ENCODE peak calls at places on chromosomes 2 and 18, in ten cellular contexts. One of them, this sample, is unnamed.

GRCh38 chr18:69674921-69675405 is 272.7 kb downstream of the CD226 start:
- DNase-seq in CD4-positive, alpha-beta memory T cell: no peak
- DNase-seq in GM23248: no peak
- DNase-seq in mucosa of gallbladder: no peak
- DNase-seq in NCI-H1092: no peak
- DNase-seq in GM23338: no peak
- DNase-seq in M059J: no peak
- DNase-seq in naive thymus-derived CD8-positive, alpha-beta T cell: no peak
- DNase-seq in HT1080: no peak
- DNase-seq in kidney glomerular epithelial cell: no peak
- DNase-seq in this sample: no peak

GRCh38 chr18:3193354-3193753 is 26.4 kb downstream of the MYOM1 start:
- DNase-seq in M059J: no peak
- DNase-seq in mucosa of gallbladder: no peak
- DNase-seq in CD4-positive, alpha-beta memory T cell: no peak
- DNase-seq in kidney glomerular epithelial cell: no peak
- DNase-seq in naive thymus-derived CD8-positive, alpha-beta T cell: no peak
- DNase-seq in GM23338: no peak
- DNase-seq in NCI-H1092: no peak
- DNase-seq in GM23248: no peak
- DNase-seq in HT1080: no peak
- DNase-seq in this sample: no peak

GRCh38 chr2:32926708-32927084 is 20.1 kb upstream of the LTBP1 start:
- DNase-seq in M059J: no peak
- DNase-seq in kidney glomerular epithelial cell: no peak
- DNase-seq in naive thymus-derived CD8-positive, alpha-beta T cell: no peak
- DNase-seq in NCI-H1092: no peak
- DNase-seq in GM23248: peak
- DNase-seq in CD4-positive, alpha-beta memory T cell: no peak
- DNase-seq in GM23338: peak
- DNase-seq in HT1080: peak
- DNase-seq in mucosa of gallbladder: peak
- DNase-seq in this sample: peak

GRCh38 chr2:229910832-229911412 is 10.9 kb downstream of the TRIP12 start:
- DNase-seq in NCI-H1092: no peak
- DNase-seq in CD4-positive, alpha-beta memory T cell: peak
- DNase-seq in HT1080: no peak
- DNase-seq in GM23248: peak
- DNase-seq in kidney glomerular epithelial cell: no peak
- DNase-seq in GM23338: peak
- DNase-seq in M059J: peak
- DNase-seq in mucosa of gallbladder: no peak
- DNase-seq in naive thymus-derived CD8-positive, alpha-beta T cell: peak
- DNase-seq in this sample: peak

GRCh38 chr2:12304494-12305228 is 412.1 kb upstream of the TRIB2 start:
- DNase-seq in GM23338: no peak
- DNase-seq in naive thymus-derived CD8-positive, alpha-beta T cell: no peak
- DNase-seq in mucosa of gallbladder: no peak
- DNase-seq in M059J: peak
- DNase-seq in NCI-H1092: no peak
- DNase-seq in HT1080: no peak
- DNase-seq in GM23248: peak
- DNase-seq in kidney glomerular epithelial cell: no peak
- DNase-seq in CD4-positive, alpha-beta memory T cell: no peak
- DNase-seq in this sample: peak

GRCh38 chr2:25606892-25607291 is 66.5 kb downstream of the DTNB start:
- DNase-seq in M059J: peak
- DNase-seq in GM23338: peak
- DNase-seq in kidney glomerular epithelial cell: peak
- DNase-seq in naive thymus-derived CD8-positive, alpha-beta T cell: peak
- DNase-seq in CD4-positive, alpha-beta memory T cell: peak
- DNase-seq in mucosa of gallbladder: no peak
- DNase-seq in NCI-H1092: no peak
- DNase-seq in HT1080: peak
- DNase-seq in GM23248: peak
- DNase-seq in this sample: peak

GRCh38 chr18:51890762-51891161 is 449.2 kb upstream of the DCC start:
- DNase-seq in CD4-positive, alpha-beta memory T cell: no peak
- DNase-seq in GM23248: peak
- DNase-seq in M059J: peak
- DNase-seq in mucosa of gallbladder: peak
- DNase-seq in GM23338: no peak
- DNase-seq in HT1080: peak
- DNase-seq in kidney glomerular epithelial cell: peak
- DNase-seq in NCI-H1092: peak
- DNase-seq in naive thymus-derived CD8-positive, alpha-beta T cell: no peak
- DNase-seq in this sample: peak

GRCh38 chr2:66440692-66441091 is 5.8 kb downstream of the MEIS1 start:
- DNase-seq in kidney glomerular epithelial cell: peak
- DNase-seq in M059J: no peak
- DNase-seq in mucosa of gallbladder: no peak
- DNase-seq in CD4-positive, alpha-beta memory T cell: no peak
- DNase-seq in GM23338: peak
- DNase-seq in naive thymus-derived CD8-positive, alpha-beta T cell: no peak
- DNase-seq in HT1080: no peak
- DNase-seq in GM23248: peak
- DNase-seq in NCI-H1092: no peak
- DNase-seq in this sample: no peak

GRCh38 chr2:156867201-156867600 is 390.3 kb upstream of the GALNT5 start:
- DNase-seq in mucosa of gallbladder: no peak
- DNase-seq in GM23338: no peak
- DNase-seq in M059J: no peak
- DNase-seq in HT1080: no peak
- DNase-seq in kidney glomerular epithelial cell: no peak
- DNase-seq in GM23248: peak
- DNase-seq in NCI-H1092: no peak
- DNase-seq in CD4-positive, alpha-beta memory T cell: no peak
- DNase-seq in naive thymus-derived CD8-positive, alpha-beta T cell: no peak
- DNase-seq in this sample: no peak

GRCh38 chr2:135819211-135819610 is 17.8 kb downstream of the LCT start:
- DNase-seq in GM23248: peak
- DNase-seq in kidney glomerular epithelial cell: no peak
- DNase-seq in GM23338: peak
- DNase-seq in CD4-positive, alpha-beta memory T cell: no peak
- DNase-seq in HT1080: peak
- DNase-seq in M059J: peak
- DNase-seq in mucosa of gallbladder: no peak
- DNase-seq in naive thymus-derived CD8-positive, alpha-beta T cell: peak
- DNase-seq in NCI-H1092: no peak
- DNase-seq in this sample: peak

GRCh38 chr18:13376298-13376840 is 157.8 kb downstream of the LDLRAD4 start:
- DNase-seq in CD4-positive, alpha-beta memory T cell: peak
- DNase-seq in GM23338: no peak
- DNase-seq in mucosa of gallbladder: no peak
- DNase-seq in HT1080: no peak
- DNase-seq in GM23248: no peak
- DNase-seq in NCI-H1092: no peak
- DNase-seq in kidney glomerular epithelial cell: no peak
- DNase-seq in M059J: no peak
- DNase-seq in naive thymus-derived CD8-positive, alpha-beta T cell: peak
- DNase-seq in this sample: no peak

This sample was measured in PC-3.